ENCODE peak calls at places on chromosomes 5 and 9, in seven cellular contexts. V is NCI-H2029; Y is CD8-positive, alpha-beta memory T cell; Q is glomerular endothelial cell; G is NCI-H1436; O is WTC11; B is WERI-Rb-1. E is an unnamed sample.

GRCh38 chr5:90606539-90606938 is 47.9 kb downstream of the ADGRV1 start:
- DNase-seq in O (no peak), V (no peak), Q (no peak), Y (no peak), G (no peak), B (no peak), E (no peak)

GRCh38 chr5:33650911-33651310 is 210.1 kb downstream of the TARS1 start:
- DNase-seq in O (no peak), G (no peak), B (no peak), Q (no peak), Y (no peak), V (no peak), E (no peak)

GRCh38 chr5:67065237-67065636 is 131.4 kb downstream of the CD180 start:
- DNase-seq in O (no peak), G (no peak), V (no peak), B (no peak), Y (no peak), Q (no peak), E (no peak)

GRCh38 chr5:107670927-107671741 is at the start of gene EFNA5:
- DNase-seq in V (peak; percentile 59), G (peak; percentile 18), Q (no peak), B (peak; percentile 43), Y (no peak), O (peak; percentile 57), E (no peak)

GRCh38 chr5:73519531-73520283 is 21.5 kb downstream of the BTF3 start:
- DNase-seq in B (peak; percentile 76), V (peak; percentile 74), Y (peak; percentile 68), O (peak; percentile 77), G (peak; percentile 85), Q (no peak), E (peak; percentile 66)

GRCh38 chr9:79652598-79652997 is 80.8 kb downstream of the TLE4 start:
- DNase-seq in V (no peak), B (no peak), O (no peak), Q (no peak), G (no peak), Y (no peak), E (no peak)

GRCh38 chr9:129145841-129146292 is 32.2 kb downstream of the IER5L start:
- DNase-seq in G (no peak), Y (no peak), B (no peak), V (no peak), O (peak; percentile 60), Q (no peak), E (no peak)

GRCh38 chr5:176183321-176184074 is 54.7 kb upstream of the SIMC1 start:
- DNase-seq in B (no peak), Q (no peak), O (no peak), Y (no peak), G (peak; percentile 42), V (peak; percentile 94), E (no peak)

GRCh38 chr5:126921471-126922091 is 108.8 kb downstream of the MARCHF3 start:
- DNase-seq in B (no peak), O (no peak), V (no peak), Q (no peak), Y (no peak), G (no peak), E (no peak)

GRCh38 chr9:131747352-131747751 is 7.5 kb upstream of the RAPGEF1 start:
- DNase-seq in G (peak; percentile 58), O (no peak), V (peak; percentile 73), Y (peak; percentile 39), Q (no peak), B (peak; percentile 30), E (no peak)

GRCh38 chr5:90747693-90748092 is 189.1 kb downstream of the ADGRV1 start:
- DNase-seq in O (no peak), B (no peak), Y (no peak), G (peak; percentile 38), V (no peak), Q (no peak), E (peak; percentile 26)

E was measured in SK-N-MC.